ENCODE peak calls at places on chromosomes 4 and X, in eight cellular contexts. One of them, this sample, is unnamed. For H3K4me1, the result is how much of the 10 kb centered on the place peaks cover.

GRCh38 chrX:23465985-23466384 is 131.3 kb downstream of the PTCHD1 start:
- DNase-seq in uterus: no peak
- DNase-seq in body of pancreas: no peak
- DNase-seq in A549: no peak
- DNase-seq in right lobe of liver: no peak
- DNase-seq in HCT116: no peak
- DNase-seq in heart left ventricle: no peak
- DNase-seq in suprapubic skin: no peak
- DNase-seq in this sample: no peak

GRCh38 chr4:1802720-1803522 is 9.8 kb downstream of the FGFR3 start:
- DNase-seq in uterus: no peak
- DNase-seq in body of pancreas: no peak
- DNase-seq in A549: no peak
- DNase-seq in right lobe of liver: no peak
- DNase-seq in HCT116: no peak
- DNase-seq in heart left ventricle: no peak
- DNase-seq in suprapubic skin: no peak
- DNase-seq in this sample: no peak

GRCh38 chr4:53598901-53599300 is 7.6 kb upstream of the LNX1 start:
- DNase-seq in uterus: no peak
- DNase-seq in body of pancreas: no peak
- DNase-seq in A549: no peak
- DNase-seq in right lobe of liver: no peak
- DNase-seq in HCT116: no peak
- DNase-seq in heart left ventricle: no peak
- DNase-seq in suprapubic skin: no peak
- DNase-seq in this sample: no peak

GRCh38 chrX:136866337-136867095 is 14.0 kb downstream of the RBMX start:
- DNase-seq in uterus: no peak
- DNase-seq in body of pancreas: peak
- DNase-seq in A549: peak
- DNase-seq in right lobe of liver: no peak
- DNase-seq in HCT116: no peak
- DNase-seq in heart left ventricle: no peak
- DNase-seq in suprapubic skin: no peak
- DNase-seq in this sample: no peak

GRCh38 chr4:76558391-76559235 is 123.6 kb downstream of the SHROOM3 start:
- DNase-seq in uterus: no peak
- DNase-seq in body of pancreas: no peak
- DNase-seq in A549: no peak
- DNase-seq in right lobe of liver: no peak
- DNase-seq in HCT116: no peak
- DNase-seq in heart left ventricle: no peak
- DNase-seq in suprapubic skin: no peak
- DNase-seq in this sample: no peak

GRCh38 chr4:142452132-142452855 is 393.8 kb downstream of the INPP4B start:
- DNase-seq in uterus: no peak
- DNase-seq in body of pancreas: no peak
- DNase-seq in A549: no peak
- DNase-seq in right lobe of liver: no peak
- DNase-seq in HCT116: no peak
- DNase-seq in heart left ventricle: no peak
- DNase-seq in suprapubic skin: no peak
- DNase-seq in this sample: no peak

GRCh38 chr4:186725422-186726149 is 1.9 kb upstream of the FAT1 start:
- DNase-seq in uterus: peak
- DNase-seq in body of pancreas: peak
- DNase-seq in A549: peak
- DNase-seq in right lobe of liver: peak
- DNase-seq in HCT116: peak
- DNase-seq in heart left ventricle: peak
- DNase-seq in suprapubic skin: peak
- DNase-seq in this sample: peak

GRCh38 chr4:153335665-153336064 is 8.8 kb upstream of the MND1 start:
- DNase-seq in uterus: no peak
- DNase-seq in body of pancreas: no peak
- DNase-seq in A549: no peak
- DNase-seq in right lobe of liver: no peak
- DNase-seq in HCT116: no peak
- DNase-seq in heart left ventricle: no peak
- DNase-seq in suprapubic skin: no peak
- DNase-seq in this sample: no peak

GRCh38 chr4:6892190-6892908 is 17.3 kb upstream of the TBC1D14 start:
- DNase-seq in uterus: no peak
- DNase-seq in body of pancreas: peak
- DNase-seq in A549: peak
- DNase-seq in right lobe of liver: peak
- DNase-seq in HCT116: no peak
- DNase-seq in heart left ventricle: peak
- DNase-seq in suprapubic skin: no peak
- DNase-seq in this sample: peak

GRCh38 chr4:92333056-92333455 is 29.3 kb downstream of the GRID2 start:
- DNase-seq in uterus: no peak
- DNase-seq in body of pancreas: no peak
- DNase-seq in A549: no peak
- DNase-seq in right lobe of liver: no peak
- DNase-seq in HCT116: no peak
- DNase-seq in heart left ventricle: no peak
- DNase-seq in suprapubic skin: no peak
- DNase-seq in this sample: peak

GRCh38 chr4:92339671-92340070 is 35.9 kb downstream of the GRID2 start:
- DNase-seq in uterus: no peak
- DNase-seq in body of pancreas: no peak
- DNase-seq in A549: no peak
- DNase-seq in right lobe of liver: no peak
- DNase-seq in HCT116: no peak
- DNase-seq in heart left ventricle: no peak
- DNase-seq in suprapubic skin: no peak
- DNase-seq in this sample: no peak

DNA sequence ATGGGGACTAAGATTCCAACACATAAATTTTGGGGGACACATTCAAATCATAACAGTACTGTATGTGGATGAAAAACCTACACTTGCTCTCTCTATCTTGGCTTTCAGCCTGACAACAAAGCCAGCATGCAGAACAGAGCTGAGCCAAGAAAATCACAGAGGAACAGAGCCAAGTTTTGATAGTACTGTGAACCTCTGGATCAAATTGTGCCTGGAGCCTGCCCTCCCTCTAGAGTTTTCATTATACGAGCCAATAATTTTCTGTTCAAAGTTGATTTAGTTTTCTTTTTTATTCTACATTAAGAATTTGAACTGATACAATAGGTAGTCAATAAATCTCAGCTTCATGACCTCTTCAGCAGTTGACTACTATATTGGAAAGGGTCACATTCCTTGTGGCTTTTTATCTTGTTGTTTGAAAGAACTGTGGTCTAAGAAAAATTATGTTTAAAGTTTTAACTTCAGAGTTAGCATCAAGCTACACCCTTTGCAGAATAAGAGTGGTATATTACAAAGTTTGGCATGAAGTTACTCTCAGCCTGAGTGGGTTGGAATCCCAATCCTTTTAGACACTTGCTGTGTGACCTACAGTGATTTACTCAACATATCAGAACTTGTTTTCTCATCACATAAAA is 31.1 kb downstream of the GRID2 start:
- DNase-seq in uterus: no peak
- DNase-seq in body of pancreas: peak
- DNase-seq in A549: no peak
- DNase-seq in right lobe of liver: no peak
- DNase-seq in HCT116: no peak
- DNase-seq in heart left ventricle: peak
- DNase-seq in suprapubic skin: no peak
- DNase-seq in this sample: peak
- TF ChIP-seq POLR2A in uterus: no peak
- TF ChIP-seq POLR2A in body of pancreas: no peak
- TF ChIP-seq POLR2A in A549: no peak
- TF ChIP-seq POLR2A in right lobe of liver: no peak
- TF ChIP-seq POLR2A in HCT116: no peak
- TF ChIP-seq POLR2A in heart left ventricle: no peak
- TF ChIP-seq POLR2A in suprapubic skin: no peak
- TF ChIP-seq POLR2A in this sample: no peak

DNA sequence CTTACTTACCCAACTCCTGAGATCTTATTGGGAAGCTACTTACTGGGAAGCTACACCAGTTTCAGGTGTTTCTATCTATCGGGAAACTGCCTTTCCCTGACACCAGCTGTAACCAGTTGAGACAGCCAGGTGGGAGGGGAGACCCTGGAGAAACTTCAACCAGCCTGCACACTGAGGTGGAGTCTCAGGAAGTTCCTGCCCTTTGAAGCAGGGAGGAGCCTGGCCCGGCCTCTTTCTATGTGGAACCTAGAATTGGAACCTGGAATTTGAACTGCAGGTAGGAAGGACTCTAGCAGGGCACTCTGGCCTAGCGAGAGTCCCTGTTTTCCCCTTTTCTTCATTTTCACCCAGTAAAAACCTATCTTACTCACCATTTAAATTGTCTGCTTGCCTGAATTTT is 425.8 kb upstream of the PABPC4L start:
- DNase-seq in uterus: no peak
- DNase-seq in body of pancreas: peak
- DNase-seq in A549: no peak
- DNase-seq in right lobe of liver: no peak
- DNase-seq in HCT116: no peak
- DNase-seq in heart left ventricle: no peak
- DNase-seq in suprapubic skin: no peak
- DNase-seq in this sample: no peak
- H3K4me1 ChIP-seq in uterus: under half
- H3K4me1 ChIP-seq in body of pancreas: under half
- H3K4me1 ChIP-seq in A549: under half
- H3K4me1 ChIP-seq in right lobe of liver: under half
- H3K4me1 ChIP-seq in HCT116: under half
- H3K4me1 ChIP-seq in heart left ventricle: under half
- H3K4me1 ChIP-seq in suprapubic skin: under half
- H3K4me1 ChIP-seq in this sample: under half

GRCh38 chr4:100492129-100492528 is 25.7 kb downstream of the EMCN start:
- DNase-seq in uterus: no peak
- DNase-seq in body of pancreas: no peak
- DNase-seq in A549: no peak
- DNase-seq in right lobe of liver: no peak
- DNase-seq in HCT116: no peak
- DNase-seq in heart left ventricle: no peak
- DNase-seq in suprapubic skin: no peak
- DNase-seq in this sample: no peak
- TF ChIP-seq POLR2A in uterus: no peak
- TF ChIP-seq POLR2A in body of pancreas: no peak
- TF ChIP-seq POLR2A in A549: no peak
- TF ChIP-seq POLR2A in right lobe of liver: no peak
- TF ChIP-seq POLR2A in HCT116: no peak
- TF ChIP-seq POLR2A in heart left ventricle: no peak
- TF ChIP-seq POLR2A in suprapubic skin: no peak
- TF ChIP-seq POLR2A in this sample: no peak

DNA sequence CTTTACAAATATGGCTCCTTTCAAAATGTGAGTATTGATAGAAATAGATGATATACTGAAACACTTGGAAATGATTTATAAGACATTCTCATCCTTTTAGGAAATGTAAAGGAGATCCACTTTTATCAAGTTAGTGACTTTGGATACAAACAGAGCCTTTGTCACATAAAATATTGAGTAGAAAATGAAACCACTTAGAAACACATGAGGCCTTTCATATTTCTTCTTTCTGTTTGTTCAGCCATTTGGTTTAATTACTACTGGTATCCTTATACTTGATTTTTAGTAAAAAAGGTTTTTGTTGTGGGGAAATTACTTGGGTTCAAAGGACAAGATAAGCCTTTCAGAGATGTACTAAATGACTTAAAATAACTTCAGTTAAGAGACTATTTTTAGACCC is 4.1 kb downstream of the STOX2 start:
- DNase-seq in uterus: no peak
- DNase-seq in body of pancreas: no peak
- DNase-seq in A549: no peak
- DNase-seq in right lobe of liver: no peak
- DNase-seq in HCT116: no peak
- DNase-seq in heart left ventricle: no peak
- DNase-seq in suprapubic skin: no peak
- DNase-seq in this sample: no peak
- H3K4me1 ChIP-seq in uterus: under half
- H3K4me1 ChIP-seq in body of pancreas: under half
- H3K4me1 ChIP-seq in A549: under half
- H3K4me1 ChIP-seq in right lobe of liver: under half
- H3K4me1 ChIP-seq in HCT116: under half
- H3K4me1 ChIP-seq in heart left ventricle: under half
- H3K4me1 ChIP-seq in suprapubic skin: under half
- H3K4me1 ChIP-seq in this sample: under half

DNA sequence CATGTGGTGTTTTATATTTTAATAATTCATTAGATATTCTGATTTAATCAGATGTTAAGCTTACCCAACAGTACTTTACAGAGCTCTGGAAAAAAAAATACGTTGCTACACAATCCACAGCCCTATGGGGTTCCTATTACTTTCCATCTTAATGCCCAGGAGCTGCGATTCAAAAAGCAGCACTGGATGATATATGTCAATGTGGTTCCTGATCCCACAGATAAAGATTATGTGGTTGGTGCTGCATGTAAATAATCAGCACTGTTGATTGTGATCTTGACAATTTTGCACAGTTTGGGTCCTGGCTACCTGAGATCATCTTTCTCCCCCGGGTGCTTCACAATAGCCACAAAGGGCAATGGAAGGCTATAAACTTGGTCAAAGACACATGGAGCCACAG is 72.7 kb upstream of the DCLK2 start:
- DNase-seq in uterus: no peak
- DNase-seq in body of pancreas: no peak
- DNase-seq in A549: no peak
- DNase-seq in right lobe of liver: no peak
- DNase-seq in HCT116: no peak
- DNase-seq in heart left ventricle: no peak
- DNase-seq in suprapubic skin: no peak
- DNase-seq in this sample: no peak
- TF ChIP-seq POLR2A in uterus: no peak
- TF ChIP-seq POLR2A in body of pancreas: no peak
- TF ChIP-seq POLR2A in A549: no peak
- TF ChIP-seq POLR2A in right lobe of liver: no peak
- TF ChIP-seq POLR2A in HCT116: no peak
- TF ChIP-seq POLR2A in heart left ventricle: no peak
- TF ChIP-seq POLR2A in suprapubic skin: no peak
- TF ChIP-seq POLR2A in this sample: no peak

DNA sequence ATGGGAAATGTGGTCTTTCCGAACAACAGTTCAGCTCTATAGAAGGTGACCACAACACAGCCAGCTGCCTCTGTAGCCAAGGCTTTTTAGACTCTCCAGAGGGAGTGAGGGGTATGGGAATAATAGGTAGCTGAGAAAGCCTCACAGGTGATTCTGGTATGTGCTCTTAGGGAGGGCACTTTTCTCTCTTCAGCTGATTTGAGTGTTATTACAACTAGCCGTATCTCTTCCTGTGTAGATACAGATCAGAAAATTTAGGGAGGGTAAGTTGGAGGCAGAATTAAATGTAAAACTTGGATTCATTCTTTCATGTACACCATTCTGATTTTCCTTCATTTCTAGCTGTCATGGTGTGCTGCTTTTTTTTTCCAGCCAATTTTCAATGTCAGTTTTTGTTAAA is 154.9 kb downstream of the BMPR1B start:
- DNase-seq in uterus: no peak
- DNase-seq in body of pancreas: no peak
- DNase-seq in A549: no peak
- DNase-seq in right lobe of liver: no peak
- DNase-seq in HCT116: no peak
- DNase-seq in heart left ventricle: no peak
- DNase-seq in suprapubic skin: no peak
- DNase-seq in this sample: no peak
- H3K4me1 ChIP-seq in uterus: under half
- H3K4me1 ChIP-seq in body of pancreas: under half
- H3K4me1 ChIP-seq in A549: under half
- H3K4me1 ChIP-seq in right lobe of liver: under half
- H3K4me1 ChIP-seq in HCT116: under half
- H3K4me1 ChIP-seq in heart left ventricle: under half
- H3K4me1 ChIP-seq in suprapubic skin: under half
- H3K4me1 ChIP-seq in this sample: under half

This sample was measured in thyroid gland.